ENCODE peak calls at places on chromosome 7, in five cellular contexts. A, L, B, Q and Y are unnamed samples.

GRCh38 chr7:116429986-116430619 is 69.4 kb upstream of the CAV2 start:
- DNase-seq in A (no peak), B (no peak), Q (no peak), L (no peak), Y (no peak)

GRCh38 chr7:39184387-39184786 is 206.7 kb downstream of the POU6F2 start:
- DNase-seq in B (no peak), Q (peak; percentile 4), A (no peak), L (no peak), Y (no peak)

GRCh38 chr7:1910081-1910685 is 240.1 kb downstream of the ELFN1 start:
- DNase-seq in L (no peak), B (no peak), A (no peak), Q (no peak), Y (no peak)

GRCh38 chr7:3063016-3063753 is 19.5 kb upstream of the CARD11 start:
- DNase-seq in B (no peak), L (no peak), Q (no peak), A (no peak), Y (no peak)

GRCh38 chr7:69173341-69173740 is 424.9 kb upstream of the AUTS2 start:
- DNase-seq in A (no peak), B (no peak), Q (no peak), L (no peak), Y (no peak)

GRCh38 chr7:123070702-123071286 is 75.3 kb upstream of the TAS2R16 start:
- DNase-seq in A (no peak), B (no peak), L (no peak), Q (peak; percentile 15), Y (no peak)

GRCh38 chr7:24462117-24462516 is 111.1 kb upstream of the PALS2 start:
- DNase-seq in Q (no peak), B (no peak), L (no peak), A (no peak), Y (no peak)

GRCh38 chr7:117090820-117091219 is 137.5 kb downstream of the ST7 start:
- DNase-seq in B (no peak), A (no peak), Q (peak; percentile 37), L (no peak), Y (no peak)

GRCh38 chr7:29401827-29402226 is 161.8 kb upstream of the PRR15 start:
- DNase-seq in B (no peak), A (no peak), Q (no peak), L (no peak), Y (no peak)

GRCh38 chr7:98852826-98853225 is 17.0 kb downstream of the TMEM130 start:
- DNase-seq in B (no peak), A (no peak), Q (no peak), L (no peak), Y (no peak)

GRCh38 chr7:106347229-106347833 is 62.5 kb upstream of the NAMPT start:
- DNase-seq in B (no peak), Q (no peak), A (no peak), L (no peak), Y (no peak)

GRCh38 chr7:148698397-148699023 is at the start of gene CUL1:
- DNase-seq in B (peak; percentile 85), A (peak; percentile 25), L (peak; percentile 91), Q (peak; percentile 93), Y (peak; percentile 81)

GRCh38 chr7:83161851-83162401 is 758 bp downstream of the PCLO start:
- DNase-seq in L (no peak), B (no peak), A (no peak), Q (no peak), Y (no peak)

GRCh38 chr7:38756521-38756920 is 125.3 kb upstream of the AMPH start:
- DNase-seq in B (no peak), L (no peak), Q (no peak), A (no peak), Y (no peak)

GRCh38 chr7:23653942-23654341 is 26.1 kb upstream of the FAM221A start:
- DNase-seq in L (no peak), Q (no peak), B (no peak), A (no peak), Y (no peak)

GRCh38 chr7:106618480-106618879 is 42.5 kb downstream of the CCDC71L start:
- DNase-seq in Q (peak; percentile 74), B (no peak), L (no peak), A (no peak), Y (no peak)

GRCh38 chr7:155763721-155764431 is 48.4 kb downstream of the SHH start:
- DNase-seq in B (no peak), Q (no peak), L (no peak), A (no peak), Y (peak; percentile 83)

GRCh38 chr7:129343099-129343700 is 91.0 kb upstream of the STRIP2 start:
- DNase-seq in B (peak; percentile 55), Q (peak; percentile 77), L (no peak), A (no peak), Y (peak; percentile 15)

GRCh38 chr7:147048864-147049263 is 932.3 kb downstream of the CNTNAP2 start:
- DNase-seq in L (no peak), B (no peak), Q (no peak), A (no peak), Y (no peak)

GRCh38 chr7:116528008-116528789 is 3.4 kb downstream of the CAV1 start:
- DNase-seq in Q (no peak), A (no peak), L (peak; percentile 51), B (peak; percentile 36), Y (no peak)

GRCh38 chr7:77698042-77698625 is 1.9 kb downstream of the RSBN1L start:
- DNase-seq in L (no peak), A (no peak), B (no peak), Q (peak; percentile 18), Y (no peak)

DNA sequence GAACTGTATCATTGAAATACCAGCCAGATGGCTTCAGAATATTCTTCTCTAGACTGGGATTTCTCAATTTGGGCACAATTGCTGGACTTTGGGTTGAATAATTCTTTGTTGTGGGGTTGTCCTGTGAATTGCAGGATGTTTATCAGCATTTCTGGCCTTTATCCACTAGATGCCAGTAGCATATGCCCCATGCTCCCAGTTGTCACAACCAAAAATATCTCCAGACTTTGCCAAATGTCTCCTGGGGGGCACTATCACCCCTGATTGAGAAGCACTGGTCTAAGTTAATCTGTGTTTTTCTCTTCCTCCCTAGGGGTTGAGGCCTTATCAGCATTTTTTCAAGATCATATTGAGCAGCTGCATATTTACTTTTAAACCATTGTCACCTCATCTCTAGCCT is 204.9 kb upstream of the SP8 start:
- DNase-seq in Q (no peak), B (no peak), L (no peak), A (no peak), Y (no peak)
- TF ChIP-seq CTCF in Q (no peak), B (peak; percentile 26), L (no peak), A (peak; percentile 26), Y (no peak)

GRCh38 chr7:134932707-134933370 is 53.5 kb upstream of the AGBL3 start:
- DNase-seq in B (no peak), Q (peak; percentile 34), A (no peak), L (peak; percentile 47), Y (no peak)

GRCh38 chr7:134936893-134937520 is 49.3 kb upstream of the AGBL3 start:
- DNase-seq in L (no peak), B (no peak), A (no peak), Q (no peak), Y (no peak)

GRCh38 chr7:134935701-134936100 is 50.6 kb upstream of the AGBL3 start:
- DNase-seq in Q (no peak), B (no peak), L (no peak), A (no peak), Y (no peak)

GRCh38 chr7:134931487-134931886 is 54.8 kb upstream of the AGBL3 start:
- DNase-seq in Q (no peak), A (no peak), B (no peak), L (peak; percentile 25), Y (no peak)

DNA sequence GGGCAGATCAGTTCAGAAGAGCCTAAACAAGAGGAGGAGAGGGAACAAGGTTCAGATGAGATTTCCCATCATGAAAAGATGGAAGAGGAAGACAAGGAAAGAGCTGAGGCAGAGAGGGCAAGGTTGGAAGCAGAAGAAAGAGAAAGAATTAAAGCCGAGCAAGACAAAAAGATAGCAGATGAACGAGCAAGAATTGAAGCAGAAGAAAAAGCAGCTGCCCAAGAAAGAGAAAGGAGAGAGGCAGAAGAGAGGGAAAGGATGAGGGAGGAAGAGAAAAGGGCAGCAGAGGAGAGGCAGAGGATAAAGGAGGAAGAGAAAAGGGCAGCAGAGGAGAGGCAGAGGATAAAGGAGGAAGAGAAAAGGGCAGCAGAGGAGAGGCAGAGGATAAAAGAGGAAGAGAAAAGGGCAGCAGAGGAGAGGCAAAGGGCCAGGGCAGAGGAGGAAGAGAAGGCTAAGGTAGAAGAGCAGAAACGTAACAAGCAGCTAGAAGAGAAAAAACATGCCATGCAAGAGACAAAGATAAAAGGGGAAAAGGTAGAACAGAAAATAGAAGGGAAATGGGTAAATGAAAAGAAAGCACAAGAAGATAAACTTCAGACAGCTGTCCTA is 52.7 kb upstream of the AGBL3 start:
- DNase-seq in Q (no peak), B (no peak), A (no peak), L (no peak), Y (no peak)
- H3K4me3 ChIP-seq in Q (peak overlapping the region; percentile 7), B (no peak overlapping the region), A (no peak overlapping the region), L (peak overlapping the region; percentile 35), Y (no peak overlapping the region)

DNA sequence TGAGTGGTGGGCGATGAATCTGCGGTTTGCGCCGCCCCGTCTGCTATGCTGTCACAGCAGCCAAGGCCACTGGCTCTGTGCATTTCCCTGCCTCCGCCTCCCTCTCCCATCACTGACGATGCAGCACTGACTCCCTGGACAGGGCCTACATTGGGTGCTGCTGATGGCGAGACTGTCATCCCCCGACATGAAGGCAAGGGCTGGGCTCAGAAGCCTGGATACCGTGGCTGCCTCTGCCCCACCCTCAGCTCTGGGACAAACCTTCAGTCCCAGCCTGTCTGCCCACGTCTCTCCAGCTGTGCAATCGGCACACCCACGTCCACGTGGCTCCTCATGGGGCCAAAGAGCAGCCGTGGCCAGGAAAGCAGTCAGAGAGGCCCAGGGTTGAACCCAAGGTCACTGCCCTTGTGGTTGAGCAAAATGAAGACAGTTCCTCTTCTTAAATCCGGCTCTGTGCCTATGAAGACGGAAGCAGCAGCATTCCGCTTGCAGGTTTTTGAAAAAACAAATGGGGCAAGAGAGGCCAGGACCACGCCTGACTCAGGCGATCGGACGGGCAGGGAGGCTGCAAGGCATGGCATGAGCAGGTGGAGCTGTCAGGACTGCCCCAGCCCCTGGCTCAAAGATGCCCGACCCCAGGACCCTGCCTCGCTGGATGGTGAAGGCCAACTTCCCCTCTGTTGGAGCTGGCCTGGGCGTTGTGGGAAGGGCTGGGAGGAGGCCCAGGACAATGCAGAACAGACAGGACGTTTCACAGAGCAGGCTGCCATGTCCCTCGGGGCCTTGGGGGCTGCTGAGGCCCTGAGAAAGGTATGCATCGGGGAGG is 517.5 kb downstream of the DNAJB6 start:
- DNase-seq in A (no peak), B (peak; percentile 55), L (peak; percentile 62), Q (no peak), Y (no peak)
- H3K9me3 ChIP-seq in A (no peaks in the 10 kb centered on the region), B (no peaks in the 10 kb centered on the region), L (no peaks in the 10 kb centered on the region), Q (no peaks in the 10 kb centered on the region), Y (no peaks in the 10 kb centered on the region)

GRCh38 chr7:114217026-114217425 is 197.6 kb upstream of the FOXP2 start:
- DNase-seq in A (no peak), Q (no peak), B (no peak), L (no peak), Y (no peak)
- TF ChIP-seq CTCF in A (no peak), Q (no peak), B (no peak), L (no peak), Y (peak; percentile 33)

GRCh38 chr7:34096135-34096775 is 190.9 kb downstream of the BMPER start:
- DNase-seq in L (peak; percentile 65), Q (no peak), B (peak; percentile 44), A (no peak), Y (no peak)
- H3K4me3 ChIP-seq in L (no peak overlapping the region), Q (no peak overlapping the region), B (no peak overlapping the region), A (no peak overlapping the region), Y (no peak overlapping the region)

GRCh38 chr7:158108646-158109293 is 478.9 kb downstream of the PTPRN2 start:
- DNase-seq in B (no peak), L (no peak), A (no peak), Q (no peak), Y (no peak)
- H3K9me3 ChIP-seq in B (no peaks in the 10 kb centered on the region), L (no peaks in the 10 kb centered on the region), A (no peaks in the 10 kb centered on the region), Q (peaks cover 6% of the 10 kb centered on the region), Y (no peaks in the 10 kb centered on the region)

GRCh38 chr7:87564290-87564963 is 36.3 kb downstream of the ABCB1 start:
- DNase-seq in Q (peak; percentile 10), L (no peak), A (no peak), B (peak; percentile 68), Y (peak; percentile 30)
- TF ChIP-seq CTCF in Q (peak; percentile 29), L (peak; percentile 35), A (peak; percentile 28), B (peak; percentile 44), Y (peak; percentile 66)